ENCODE peak calls at places on chromosomes 12 and 14, in nine cellular contexts. One of them, this sample, is unnamed.

GRCh38 chr12:51838762-51839161 is 9.8 kb downstream of the FIGNL2 start:
- DNase-seq in frontal cortex: no peak
- DNase-seq in A549: no peak
- DNase-seq in AG04450: no peak
- DNase-seq in naive B cell: no peak
- DNase-seq in IMR-90: no peak
- DNase-seq in lung: no peak
- DNase-seq in nephron progenitor cell: no peak
- DNase-seq in stimulated activated CD4-positive, alpha-beta T cell treated with anti-CD3 and anti-CD28 coated beads, Interleukin-4, amount 100 ng/mL, for 4 hours: no peak
- DNase-seq in this sample: no peak

GRCh38 chr12:13234045-13234641 is 37.6 kb downstream of the EMP1 start:
- DNase-seq in AG04450: no peak
- DNase-seq in lung: peak
- DNase-seq in stimulated activated CD4-positive, alpha-beta T cell treated with anti-CD3 and anti-CD28 coated beads, Interleukin-4, amount 100 ng/mL, for 4 hours: no peak
- DNase-seq in naive B cell: peak
- DNase-seq in frontal cortex: no peak
- DNase-seq in nephron progenitor cell: peak
- DNase-seq in A549: peak
- DNase-seq in IMR-90: peak
- DNase-seq in this sample: peak

GRCh38 chr12:32551058-32551457 is 128.0 kb upstream of the DNM1L start:
- DNase-seq in AG04450: no peak
- DNase-seq in lung: no peak
- DNase-seq in A549: no peak
- DNase-seq in nephron progenitor cell: no peak
- DNase-seq in stimulated activated CD4-positive, alpha-beta T cell treated with anti-CD3 and anti-CD28 coated beads, Interleukin-4, amount 100 ng/mL, for 4 hours: no peak
- DNase-seq in naive B cell: no peak
- DNase-seq in frontal cortex: no peak
- DNase-seq in IMR-90: no peak
- DNase-seq in this sample: no peak

GRCh38 chr14:92892589-92892988 is 30.4 kb upstream of the CHGA start:
- DNase-seq in stimulated activated CD4-positive, alpha-beta T cell treated with anti-CD3 and anti-CD28 coated beads, Interleukin-4, amount 100 ng/mL, for 4 hours: no peak
- DNase-seq in A549: no peak
- DNase-seq in IMR-90: no peak
- DNase-seq in naive B cell: no peak
- DNase-seq in AG04450: no peak
- DNase-seq in nephron progenitor cell: no peak
- DNase-seq in frontal cortex: no peak
- DNase-seq in lung: no peak
- DNase-seq in this sample: no peak

GRCh38 chr12:107805488-107806180 is 31.1 kb downstream of the ASCL4 start:
- DNase-seq in A549: no peak
- DNase-seq in AG04450: no peak
- DNase-seq in stimulated activated CD4-positive, alpha-beta T cell treated with anti-CD3 and anti-CD28 coated beads, Interleukin-4, amount 100 ng/mL, for 4 hours: no peak
- DNase-seq in nephron progenitor cell: no peak
- DNase-seq in lung: no peak
- DNase-seq in naive B cell: no peak
- DNase-seq in IMR-90: no peak
- DNase-seq in frontal cortex: no peak
- DNase-seq in this sample: no peak

GRCh38 chr12:63916561-63917476 is 72.3 kb downstream of the SRGAP1 start:
- DNase-seq in stimulated activated CD4-positive, alpha-beta T cell treated with anti-CD3 and anti-CD28 coated beads, Interleukin-4, amount 100 ng/mL, for 4 hours: no peak
- DNase-seq in frontal cortex: no peak
- DNase-seq in IMR-90: peak
- DNase-seq in lung: no peak
- DNase-seq in nephron progenitor cell: no peak
- DNase-seq in A549: no peak
- DNase-seq in naive B cell: no peak
- DNase-seq in AG04450: no peak
- DNase-seq in this sample: no peak

GRCh38 chr12:31234955-31235867 is 90.7 kb downstream of the SINHCAF start:
- DNase-seq in lung: no peak
- DNase-seq in stimulated activated CD4-positive, alpha-beta T cell treated with anti-CD3 and anti-CD28 coated beads, Interleukin-4, amount 100 ng/mL, for 4 hours: no peak
- DNase-seq in IMR-90: peak
- DNase-seq in frontal cortex: no peak
- DNase-seq in nephron progenitor cell: peak
- DNase-seq in A549: peak
- DNase-seq in naive B cell: no peak
- DNase-seq in AG04450: no peak
- DNase-seq in this sample: no peak

GRCh38 chr12:81797100-81797499 is 38.0 kb upstream of the PPFIA2 start:
- DNase-seq in A549: peak
- DNase-seq in naive B cell: no peak
- DNase-seq in nephron progenitor cell: no peak
- DNase-seq in frontal cortex: no peak
- DNase-seq in IMR-90: no peak
- DNase-seq in AG04450: no peak
- DNase-seq in lung: no peak
- DNase-seq in stimulated activated CD4-positive, alpha-beta T cell treated with anti-CD3 and anti-CD28 coated beads, Interleukin-4, amount 100 ng/mL, for 4 hours: no peak
- DNase-seq in this sample: no peak

GRCh38 chr12:52360663-52361271 is 6.5 kb downstream of the KRT85 start:
- DNase-seq in lung: no peak
- DNase-seq in nephron progenitor cell: no peak
- DNase-seq in A549: no peak
- DNase-seq in stimulated activated CD4-positive, alpha-beta T cell treated with anti-CD3 and anti-CD28 coated beads, Interleukin-4, amount 100 ng/mL, for 4 hours: no peak
- DNase-seq in naive B cell: no peak
- DNase-seq in IMR-90: no peak
- DNase-seq in AG04450: no peak
- DNase-seq in frontal cortex: no peak
- DNase-seq in this sample: no peak

GRCh38 chr12:119020377-119021360 is 39.3 kb downstream of the SRRM4 start:
- DNase-seq in frontal cortex: no peak
- DNase-seq in AG04450: no peak
- DNase-seq in naive B cell: no peak
- DNase-seq in nephron progenitor cell: peak
- DNase-seq in A549: peak
- DNase-seq in stimulated activated CD4-positive, alpha-beta T cell treated with anti-CD3 and anti-CD28 coated beads, Interleukin-4, amount 100 ng/mL, for 4 hours: no peak
- DNase-seq in IMR-90: no peak
- DNase-seq in lung: peak
- DNase-seq in this sample: no peak

GRCh38 chr12:95446511-95446910 is 27.4 kb upstream of the METAP2 start:
- DNase-seq in IMR-90: peak
- DNase-seq in stimulated activated CD4-positive, alpha-beta T cell treated with anti-CD3 and anti-CD28 coated beads, Interleukin-4, amount 100 ng/mL, for 4 hours: no peak
- DNase-seq in A549: no peak
- DNase-seq in nephron progenitor cell: peak
- DNase-seq in naive B cell: no peak
- DNase-seq in AG04450: no peak
- DNase-seq in frontal cortex: no peak
- DNase-seq in lung: no peak
- DNase-seq in this sample: no peak

GRCh38 chr14:89618309-89618708 is 201.3 kb upstream of the FOXN3 start:
- DNase-seq in A549: no peak
- DNase-seq in frontal cortex: peak
- DNase-seq in AG04450: no peak
- DNase-seq in naive B cell: no peak
- DNase-seq in IMR-90: no peak
- DNase-seq in stimulated activated CD4-positive, alpha-beta T cell treated with anti-CD3 and anti-CD28 coated beads, Interleukin-4, amount 100 ng/mL, for 4 hours: no peak
- DNase-seq in nephron progenitor cell: no peak
- DNase-seq in lung: no peak
- DNase-seq in this sample: no peak

GRCh38 chr14:33646692-33647260 is 304.1 kb downstream of the EGLN3 start:
- DNase-seq in naive B cell: no peak
- DNase-seq in A549: no peak
- DNase-seq in nephron progenitor cell: no peak
- DNase-seq in IMR-90: peak
- DNase-seq in lung: no peak
- DNase-seq in AG04450: peak
- DNase-seq in frontal cortex: no peak
- DNase-seq in stimulated activated CD4-positive, alpha-beta T cell treated with anti-CD3 and anti-CD28 coated beads, Interleukin-4, amount 100 ng/mL, for 4 hours: no peak
- DNase-seq in this sample: no peak

GRCh38 chr14:38201137-38201828 is 6.4 kb upstream of the SSTR1 start:
- DNase-seq in A549: no peak
- DNase-seq in stimulated activated CD4-positive, alpha-beta T cell treated with anti-CD3 and anti-CD28 coated beads, Interleukin-4, amount 100 ng/mL, for 4 hours: no peak
- DNase-seq in lung: no peak
- DNase-seq in frontal cortex: no peak
- DNase-seq in IMR-90: no peak
- DNase-seq in AG04450: no peak
- DNase-seq in nephron progenitor cell: no peak
- DNase-seq in naive B cell: no peak
- DNase-seq in this sample: no peak

GRCh38 chr12:28568083-28568482 is 377.8 kb downstream of the CCDC91 start:
- DNase-seq in naive B cell: no peak
- DNase-seq in frontal cortex: no peak
- DNase-seq in A549: peak
- DNase-seq in lung: no peak
- DNase-seq in IMR-90: peak
- DNase-seq in stimulated activated CD4-positive, alpha-beta T cell treated with anti-CD3 and anti-CD28 coated beads, Interleukin-4, amount 100 ng/mL, for 4 hours: no peak
- DNase-seq in nephron progenitor cell: no peak
- DNase-seq in AG04450: peak
- DNase-seq in this sample: no peak

GRCh38 chr14:68686212-68686478 is 106.7 kb downstream of the ZFP36L1 start:
- DNase-seq in lung: no peak
- DNase-seq in naive B cell: no peak
- DNase-seq in stimulated activated CD4-positive, alpha-beta T cell treated with anti-CD3 and anti-CD28 coated beads, Interleukin-4, amount 100 ng/mL, for 4 hours: no peak
- DNase-seq in AG04450: no peak
- DNase-seq in nephron progenitor cell: no peak
- DNase-seq in IMR-90: no peak
- DNase-seq in A549: no peak
- DNase-seq in frontal cortex: no peak
- DNase-seq in this sample: no peak

GRCh38 chr12:45357547-45358417 is 141.9 kb downstream of the ANO6 start:
- DNase-seq in A549: no peak
- DNase-seq in frontal cortex: no peak
- DNase-seq in nephron progenitor cell: no peak
- DNase-seq in stimulated activated CD4-positive, alpha-beta T cell treated with anti-CD3 and anti-CD28 coated beads, Interleukin-4, amount 100 ng/mL, for 4 hours: no peak
- DNase-seq in IMR-90: no peak
- DNase-seq in naive B cell: no peak
- DNase-seq in lung: no peak
- DNase-seq in AG04450: no peak
- DNase-seq in this sample: no peak

GRCh38 chr14:30375280-30375892 is 183.6 kb upstream of the G2E3 start:
- DNase-seq in A549: peak
- DNase-seq in naive B cell: peak
- DNase-seq in stimulated activated CD4-positive, alpha-beta T cell treated with anti-CD3 and anti-CD28 coated beads, Interleukin-4, amount 100 ng/mL, for 4 hours: peak
- DNase-seq in nephron progenitor cell: peak
- DNase-seq in lung: peak
- DNase-seq in frontal cortex: peak
- DNase-seq in IMR-90: peak
- DNase-seq in AG04450: peak
- DNase-seq in this sample: peak

GRCh38 chr14:52259452-52259851 is 8.0 kb upstream of the PTGDR start:
- DNase-seq in stimulated activated CD4-positive, alpha-beta T cell treated with anti-CD3 and anti-CD28 coated beads, Interleukin-4, amount 100 ng/mL, for 4 hours: no peak
- DNase-seq in lung: no peak
- DNase-seq in IMR-90: no peak
- DNase-seq in naive B cell: no peak
- DNase-seq in A549: no peak
- DNase-seq in AG04450: no peak
- DNase-seq in frontal cortex: no peak
- DNase-seq in nephron progenitor cell: no peak
- DNase-seq in this sample: no peak

GRCh38 chr14:68692216-68692615 is 100.7 kb downstream of the ZFP36L1 start:
- DNase-seq in lung: no peak
- DNase-seq in AG04450: no peak
- DNase-seq in stimulated activated CD4-positive, alpha-beta T cell treated with anti-CD3 and anti-CD28 coated beads, Interleukin-4, amount 100 ng/mL, for 4 hours: no peak
- DNase-seq in naive B cell: no peak
- DNase-seq in A549: no peak
- DNase-seq in IMR-90: no peak
- DNase-seq in nephron progenitor cell: no peak
- DNase-seq in frontal cortex: no peak
- DNase-seq in this sample: no peak

GRCh38 chr14:102527255-102528232 is 18.0 kb upstream of the ANKRD9 start:
- DNase-seq in naive B cell: no peak
- DNase-seq in stimulated activated CD4-positive, alpha-beta T cell treated with anti-CD3 and anti-CD28 coated beads, Interleukin-4, amount 100 ng/mL, for 4 hours: no peak
- DNase-seq in IMR-90: no peak
- DNase-seq in frontal cortex: no peak
- DNase-seq in nephron progenitor cell: no peak
- DNase-seq in AG04450: no peak
- DNase-seq in lung: no peak
- DNase-seq in A549: peak
- DNase-seq in this sample: peak

GRCh38 chr14:68622856-68623255 is 170.0 kb downstream of the ZFP36L1 start:
- DNase-seq in naive B cell: no peak
- DNase-seq in stimulated activated CD4-positive, alpha-beta T cell treated with anti-CD3 and anti-CD28 coated beads, Interleukin-4, amount 100 ng/mL, for 4 hours: no peak
- DNase-seq in A549: no peak
- DNase-seq in frontal cortex: no peak
- DNase-seq in AG04450: no peak
- DNase-seq in nephron progenitor cell: no peak
- DNase-seq in lung: no peak
- DNase-seq in IMR-90: no peak
- DNase-seq in this sample: no peak

GRCh38 chr12:5262450-5262849 is 169.5 kb upstream of the NTF3 start:
- DNase-seq in stimulated activated CD4-positive, alpha-beta T cell treated with anti-CD3 and anti-CD28 coated beads, Interleukin-4, amount 100 ng/mL, for 4 hours: no peak
- DNase-seq in A549: no peak
- DNase-seq in frontal cortex: no peak
- DNase-seq in IMR-90: peak
- DNase-seq in naive B cell: no peak
- DNase-seq in AG04450: peak
- DNase-seq in nephron progenitor cell: no peak
- DNase-seq in lung: no peak
- DNase-seq in this sample: no peak

GRCh38 chr12:6199531-6200265 is 502 bp upstream of the CD9 start:
- DNase-seq in lung: peak
- DNase-seq in naive B cell: peak
- DNase-seq in A549: no peak
- DNase-seq in IMR-90: no peak
- DNase-seq in frontal cortex: peak
- DNase-seq in nephron progenitor cell: peak
- DNase-seq in stimulated activated CD4-positive, alpha-beta T cell treated with anti-CD3 and anti-CD28 coated beads, Interleukin-4, amount 100 ng/mL, for 4 hours: no peak
- DNase-seq in AG04450: no peak
- DNase-seq in this sample: no peak

GRCh38 chr12:11797317-11797913 is 147.9 kb downstream of the ETV6 start:
- DNase-seq in stimulated activated CD4-positive, alpha-beta T cell treated with anti-CD3 and anti-CD28 coated beads, Interleukin-4, amount 100 ng/mL, for 4 hours: no peak
- DNase-seq in nephron progenitor cell: no peak
- DNase-seq in naive B cell: no peak
- DNase-seq in IMR-90: peak
- DNase-seq in A549: no peak
- DNase-seq in frontal cortex: no peak
- DNase-seq in AG04450: peak
- DNase-seq in lung: no peak
- DNase-seq in this sample: no peak

GRCh38 chr14:43198465-43198864 is 1308.6 kb downstream of the FSCB start:
- DNase-seq in A549: no peak
- DNase-seq in stimulated activated CD4-positive, alpha-beta T cell treated with anti-CD3 and anti-CD28 coated beads, Interleukin-4, amount 100 ng/mL, for 4 hours: no peak
- DNase-seq in IMR-90: no peak
- DNase-seq in naive B cell: no peak
- DNase-seq in lung: no peak
- DNase-seq in frontal cortex: no peak
- DNase-seq in nephron progenitor cell: no peak
- DNase-seq in AG04450: no peak
- DNase-seq in this sample: no peak

GRCh38 chr14:103819503-103820307 is 27.7 kb downstream of the PPP1R13B start:
- DNase-seq in A549: no peak
- DNase-seq in frontal cortex: no peak
- DNase-seq in stimulated activated CD4-positive, alpha-beta T cell treated with anti-CD3 and anti-CD28 coated beads, Interleukin-4, amount 100 ng/mL, for 4 hours: no peak
- DNase-seq in IMR-90: no peak
- DNase-seq in lung: peak
- DNase-seq in nephron progenitor cell: peak
- DNase-seq in naive B cell: no peak
- DNase-seq in AG04450: no peak
- DNase-seq in this sample: no peak

GRCh38 chr12:50788562-50788961 is 24.7 kb downstream of the ATF1 start:
- DNase-seq in AG04450: peak
- DNase-seq in naive B cell: no peak
- DNase-seq in stimulated activated CD4-positive, alpha-beta T cell treated with anti-CD3 and anti-CD28 coated beads, Interleukin-4, amount 100 ng/mL, for 4 hours: no peak
- DNase-seq in A549: no peak
- DNase-seq in frontal cortex: no peak
- DNase-seq in lung: no peak
- DNase-seq in IMR-90: peak
- DNase-seq in nephron progenitor cell: no peak
- DNase-seq in this sample: no peak

GRCh38 chr14:23286904-23287479 is 1.1 kb upstream of the HOMEZ start:
- DNase-seq in stimulated activated CD4-positive, alpha-beta T cell treated with anti-CD3 and anti-CD28 coated beads, Interleukin-4, amount 100 ng/mL, for 4 hours: no peak
- DNase-seq in A549: no peak
- DNase-seq in lung: no peak
- DNase-seq in AG04450: no peak
- DNase-seq in nephron progenitor cell: no peak
- DNase-seq in IMR-90: no peak
- DNase-seq in frontal cortex: no peak
- DNase-seq in naive B cell: no peak
- DNase-seq in this sample: no peak

This sample was measured in stimulated activated naive CD4-positive, alpha-beta T cell treated with Interleukin-2 at 50 U/mL for 16 hours.